ENCODE peak calls at places on chromosomes 13 and 19, in eight cellular contexts. U is A549, K is endothelial cell of umbilical vein, M is H1, A is HCT116, I is GM12878, J is HepG2, D is K562. T is an unnamed sample.

GRCh38 chr13:50078512-50079277 is 63.5 kb downstream of the KCNRG start:
- DNase-seq in U (no peak), K (peak; percentile 24), M (no peak), A (no peak), I (no peak), J (no peak), D (no peak), T (no peak)

GRCh38 chr13:98508280-98509074 is 68.4 kb downstream of the STK24 start:
- DNase-seq in U (no peak), K (no peak), M (no peak), A (peak; percentile 78), I (no peak), J (peak; percentile 35), D (no peak), T (no peak)

GRCh38 chr13:98829541-98829940 is 77.1 kb upstream of the SLC15A1 start:
- DNase-seq in U (no peak), K (no peak), M (no peak), A (no peak), I (no peak), J (no peak), D (no peak), T (no peak)

GRCh38 chr13:83881917-83882625 is at the start of gene SLITRK1:
- DNase-seq in U (no peak), K (no peak), M (peak; percentile 93), A (no peak), I (peak; percentile 9), J (no peak), D (no peak), T (peak; percentile 35)

GRCh38 chr13:110503037-110503901 is 58.3 kb downstream of the RAB20 start:
- DNase-seq in U (no peak), K (no peak), M (no peak), A (no peak), I (no peak), J (no peak), D (peak; percentile 34), T (peak; percentile 98)

GRCh38 chr19:27972291-27973040 is 1240.5 kb downstream of the UQCRFS1 start:
- DNase-seq in U (no peak), K (no peak), M (no peak), A (no peak), I (no peak), J (no peak), D (no peak), T (no peak)

GRCh38 chr19:46813570-46814358 is 25.4 kb upstream of the SLC1A5 start:
- DNase-seq in U (peak; percentile 47), K (peak; percentile 87), M (no peak), A (no peak), I (no peak), J (peak; percentile 56), D (peak; percentile 38), T (no peak)

GRCh38 chr13:102286326-102286725 is 115.5 kb downstream of the FGF14 start:
- DNase-seq in U (peak; percentile 0), K (no peak), M (no peak), A (no peak), I (no peak), J (peak; percentile 53), D (no peak), T (no peak)

GRCh38 chr13:110819203-110820014 is 95.5 kb downstream of the ANKRD10 start:
- DNase-seq in U (peak; percentile 74), K (peak; percentile 74), M (peak; percentile 93), A (peak; percentile 66), I (peak; percentile 39), J (peak; percentile 54), D (peak; percentile 86), T (peak; percentile 82)

GRCh38 chr19:47047931-47048399 is 459 bp downstream of the TMEM160 start:
- DNase-seq in U (peak; percentile 100), K (peak; percentile 90), M (peak; percentile 91), A (peak; percentile 78), I (peak; percentile 64), J (peak; percentile 93), D (peak; percentile 98), T (peak; percentile 99)

GRCh38 chr19:16207490-16208025 is 9.8 kb downstream of the AP1M1 start:
- DNase-seq in U (no peak), K (no peak), M (no peak), A (no peak), I (no peak), J (no peak), D (no peak), T (no peak)

GRCh38 chr19:4557971-4558941 is 1.2 kb downstream of the SEMA6B start:
- DNase-seq in U (no peak), K (peak; percentile 61), M (peak; percentile 92), A (no peak), I (no peak), J (no peak), D (peak; percentile 52), T (no peak)

GRCh38 chr19:32720216-32720935 is 809 bp downstream of the TDRD12 start:
- DNase-seq in U (no peak), K (no peak), M (no peak), A (no peak), I (no peak), J (no peak), D (no peak), T (no peak)

GRCh38 chr13:110322126-110322827 is 15.2 kb downstream of the COL4A2 start:
- DNase-seq in U (no peak), K (no peak), M (no peak), A (no peak), I (no peak), J (no peak), D (no peak), T (no peak)

GRCh38 chr19:5108123-5108613 is 139.3 kb downstream of the KDM4B start:
- DNase-seq in U (no peak), K (no peak), M (no peak), A (no peak), I (no peak), J (no peak), D (no peak), T (no peak)

DNA sequence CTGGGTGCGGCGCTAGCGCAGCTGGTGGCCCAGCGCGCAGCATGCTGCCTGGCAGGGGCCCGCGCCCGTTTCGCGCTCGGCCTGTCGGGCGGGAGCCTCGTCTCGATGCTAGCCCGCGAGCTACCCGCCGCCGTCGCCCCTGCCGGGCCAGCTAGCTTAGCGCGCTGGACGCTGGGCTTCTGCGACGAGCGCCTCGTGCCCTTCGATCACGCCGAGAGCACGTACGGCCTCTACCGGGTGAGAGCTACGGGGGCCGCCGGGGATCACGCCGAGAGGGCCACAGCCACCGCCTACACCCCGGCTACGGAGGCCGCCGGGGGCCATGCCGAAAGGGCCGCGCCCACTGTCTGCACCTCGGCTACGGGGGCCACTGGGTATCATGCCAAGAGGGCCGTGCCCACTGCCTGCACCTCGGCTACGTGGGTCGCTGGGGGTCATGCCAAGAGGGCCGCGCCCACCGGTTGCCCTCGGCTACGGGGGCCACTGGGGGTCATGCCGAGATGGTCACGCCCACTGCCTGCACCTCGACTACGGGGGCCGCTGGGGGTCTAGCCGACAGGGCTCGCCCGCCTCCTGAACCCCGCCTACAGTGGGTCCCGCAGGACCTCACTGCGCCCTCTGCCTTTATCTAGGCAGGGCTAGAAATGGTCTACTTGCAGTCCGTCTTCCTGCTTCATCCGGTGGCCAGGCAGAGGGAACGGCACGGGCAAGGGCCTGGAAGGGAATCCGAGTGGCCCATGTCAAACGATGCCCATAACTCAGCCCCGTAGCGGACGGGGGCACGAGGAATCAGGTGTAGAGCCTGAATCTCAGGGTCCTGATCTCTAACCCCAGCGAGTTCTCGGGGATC is 500 bp downstream of the PGLS start:
- DNase-seq in U (peak; percentile 47), K (peak; percentile 84), M (peak; percentile 91), A (peak; percentile 76), I (peak; percentile 77), J (peak; percentile 79), D (peak; percentile 90), T (peak; percentile 93)
- TF ChIP-seq POLR2A in U (peak; percentile 19), K (no peak), M (no peak), A (no peak), I (peak; percentile 87), J (peak; percentile 31), D (peak; percentile 88), T (peak; percentile 29)

GRCh38 chr13:29684441-29684840 is 89.0 kb upstream of the SLC7A1 start:
- DNase-seq in U (no peak), K (no peak), M (no peak), A (no peak), I (no peak), J (no peak), D (no peak), T (no peak)
- TF ChIP-seq MAX in U (no peak), K (no peak), M (no peak), A (no peak), I (no peak), J (no peak), D (no peak), T (no peak)

GRCh38 chr19:58551123-58551497 is 3.8 kb downstream of the CHMP2A start:
- DNase-seq in U (no peak), K (no peak), M (no peak), A (no peak), I (no peak), J (no peak), D (no peak), T (peak; percentile 3)

GRCh38 chr19:58552655-58553054 is 2.2 kb downstream of the CHMP2A start:
- DNase-seq in U (no peak), K (no peak), M (no peak), A (no peak), I (no peak), J (no peak), D (no peak), T (peak; percentile 7)

GRCh38 chr19:58549664-58550361 is 5.1 kb downstream of the CHMP2A start:
- DNase-seq in U (no peak), K (no peak), M (no peak), A (no peak), I (no peak), J (no peak), D (no peak), T (no peak)

GRCh38 chr19:58550362-58551122 is 4.4 kb downstream of the CHMP2A start:
- DNase-seq in U (no peak), K (no peak), M (no peak), A (no peak), I (no peak), J (no peak), D (no peak), T (peak; percentile 12)

DNA sequence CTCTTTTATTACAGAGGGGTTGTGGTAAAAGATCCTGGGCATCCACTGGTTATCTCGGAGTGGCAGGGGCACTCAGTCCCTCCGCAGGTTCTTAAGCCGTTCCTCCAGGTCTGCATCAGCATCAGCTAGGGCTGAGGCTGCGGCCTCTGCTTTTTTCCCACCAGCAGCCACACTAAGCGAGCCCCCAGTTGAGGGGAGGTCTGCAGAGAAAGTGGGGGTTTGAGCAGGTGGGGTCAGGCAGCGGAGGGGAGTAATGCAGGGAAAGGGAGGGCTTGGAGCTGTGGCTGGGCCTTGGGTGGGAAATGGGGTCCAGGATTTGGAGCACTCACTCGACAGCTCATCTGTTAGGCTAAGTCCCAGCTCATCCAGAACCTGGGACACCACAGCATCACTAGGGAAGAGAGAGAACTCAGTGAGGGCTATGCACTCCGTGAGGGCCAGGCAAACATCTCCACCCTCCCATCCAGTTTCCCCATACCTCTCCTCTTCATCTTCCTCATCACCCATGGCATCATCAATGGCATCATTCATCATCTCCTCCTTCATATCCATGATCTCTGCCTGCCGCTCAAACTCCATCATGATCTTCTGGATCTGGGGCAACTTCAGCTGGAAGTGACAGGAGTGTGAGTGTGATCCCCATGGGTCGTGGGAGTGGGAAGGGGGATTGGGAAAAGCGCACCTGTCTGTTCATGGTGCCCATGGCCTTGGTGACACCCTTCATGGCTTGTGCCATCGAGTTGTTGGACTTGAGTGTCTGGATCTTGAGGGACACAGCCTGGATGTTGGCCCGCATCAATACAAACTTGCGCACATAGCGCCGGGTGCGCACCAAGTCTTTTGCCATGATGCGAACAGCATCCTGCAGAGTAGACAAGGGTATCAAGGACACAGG is 3.1 kb downstream of the CHMP2A start:
- DNase-seq in U (no peak), K (no peak), M (no peak), A (no peak), I (no peak), J (no peak), D (no peak), T (peak; percentile 20)
- H3K4me3 ChIP-seq in U (no peak overlapping the region), K (no peak overlapping the region), M (no peak overlapping the region), A (no peak overlapping the region), I (no peak overlapping the region), J (no peak overlapping the region), D (no peak overlapping the region), T (no peak overlapping the region)

GRCh38 chr19:49157445-49158224 is at the start of gene TRPM4:
- DNase-seq in U (peak; percentile 91), K (peak; percentile 73), M (peak; percentile 95), A (peak; percentile 62), I (no peak), J (peak; percentile 61), D (peak; percentile 92), T (peak; percentile 40)
- TF ChIP-seq POLR2A in U (peak; percentile 86), K (peak; percentile 77), M (no peak), A (peak; percentile 61), I (no peak), J (no peak), D (peak; percentile 96), T (no peak)

T was measured in NB4.